ENCODE peak calls at places on chromosomes 1 and 21, in seven cellular contexts. D is right atrium auricular region, S is ovary, M is left lung, C is fibroblast of pulmonary artery, A is stomach, X is Peyer's patch. Q is an unnamed sample.

GRCh38 chr1:203557958-203558760 is 64.2 kb downstream of the OPTC start:
- DNase-seq in X (peak; percentile 46), C (peak; percentile 96), A (peak; percentile 48), S (peak; percentile 38), D (peak; percentile 87), M (no peak), Q (peak; percentile 91)

GRCh38 chr1:58781541-58782307 is 2.1 kb downstream of the JUN start:
- DNase-seq in A (peak; percentile 66), M (peak; percentile 86), X (peak; percentile 79), S (peak; percentile 79), D (peak; percentile 71), C (peak; percentile 82), Q (peak; percentile 89)

GRCh38 chr1:234437423-234438171 is 41.4 kb downstream of the TARBP1 start:
- DNase-seq in M (no peak), X (no peak), C (peak; percentile 16), D (no peak), S (no peak), A (peak; percentile 59), Q (no peak)

GRCh38 chr1:192700834-192701271 is 64.9 kb downstream of the RGS13 start:
- DNase-seq in S (no peak), C (peak; percentile 84), M (no peak), A (no peak), D (no peak), X (no peak), Q (no peak)

GRCh38 chr1:178774263-178774662 is 49.2 kb downstream of the RALGPS2 start:
- DNase-seq in S (no peak), A (no peak), M (no peak), D (no peak), C (peak; percentile 61), X (no peak), Q (no peak)

GRCh38 chr1:187871177-187871576 is 1042.4 kb downstream of the PLA2G4A start:
- DNase-seq in C (no peak), M (no peak), X (no peak), S (no peak), A (no peak), D (no peak), Q (no peak)

GRCh38 chr1:164155337-164155850 is 403.6 kb upstream of the PBX1 start:
- DNase-seq in D (no peak), M (no peak), A (no peak), C (no peak), X (no peak), S (no peak), Q (no peak)

GRCh38 chr1:70361727-70362413 is 7.3 kb upstream of the ANKRD13C start:
- DNase-seq in D (no peak), C (peak; percentile 68), A (no peak), X (no peak), S (no peak), M (no peak), Q (no peak)

GRCh38 chr1:63827411-63828321 is 53.8 kb downstream of the ROR1 start:
- DNase-seq in M (no peak), S (no peak), X (no peak), A (no peak), C (no peak), D (no peak), Q (no peak)

GRCh38 chr1:58568271-58568860 is 8.7 kb downstream of the TACSTD2 start:
- DNase-seq in C (no peak), X (no peak), M (no peak), D (no peak), A (no peak), S (no peak), Q (no peak)

GRCh38 chr1:230286166-230286889 is 139.8 kb downstream of the PGBD5 start:
- DNase-seq in S (no peak), A (no peak), M (peak; percentile 56), C (no peak), D (no peak), X (peak; percentile 33), Q (no peak)

DNA sequence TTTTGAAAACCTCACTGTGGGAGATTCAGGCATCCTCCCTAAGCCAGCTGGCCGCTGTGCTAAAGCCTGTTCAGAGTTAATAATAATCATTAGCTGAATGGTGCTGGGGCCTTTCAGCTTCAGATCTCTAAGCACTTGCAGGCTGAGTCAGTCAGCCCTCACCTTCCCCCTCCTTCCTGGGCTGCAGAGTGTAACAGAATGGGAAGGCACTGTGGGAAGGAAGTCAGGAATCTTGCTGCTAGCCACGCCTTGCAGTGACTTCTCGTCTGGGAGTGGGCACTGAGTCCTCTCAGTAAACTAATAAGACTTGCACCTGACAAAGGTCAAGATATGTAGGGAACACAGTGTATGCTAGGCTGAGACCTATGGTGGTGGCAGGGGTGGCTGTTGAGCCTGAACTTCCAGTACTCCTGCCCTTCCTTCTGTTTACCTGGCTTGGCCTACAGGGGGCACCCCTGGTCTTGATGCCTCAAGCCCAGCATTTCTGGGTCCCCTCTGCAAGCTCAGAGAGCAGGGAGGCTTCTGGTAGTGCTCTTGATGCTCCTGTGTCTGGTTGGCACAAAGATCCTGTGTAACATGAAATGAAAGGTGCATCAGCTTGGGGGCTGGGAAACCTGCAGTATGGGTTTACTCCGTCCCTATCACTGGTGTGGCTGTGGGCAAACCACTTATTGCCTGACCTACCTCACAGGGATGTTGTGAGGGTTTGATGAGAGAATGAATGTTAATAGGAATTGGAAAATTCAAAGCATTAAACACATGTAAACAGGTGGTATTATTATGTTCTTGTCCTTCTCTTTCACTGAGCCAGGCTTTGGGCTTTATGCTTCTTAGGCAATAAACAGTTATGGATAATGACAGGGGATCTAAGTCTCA is 6.0 kb downstream of the CYB561D1 start:
- DNase-seq in C (peak; percentile 43), M (no peak), X (peak; percentile 92), S (no peak), D (no peak), A (peak; percentile 66), Q (no peak)
- TF ChIP-seq CTCF in C (peak; percentile 59), M (peak; percentile 10), X (peak; percentile 75), S (no peak), D (peak; percentile 34), A (no peak), Q (no peak)

DNA sequence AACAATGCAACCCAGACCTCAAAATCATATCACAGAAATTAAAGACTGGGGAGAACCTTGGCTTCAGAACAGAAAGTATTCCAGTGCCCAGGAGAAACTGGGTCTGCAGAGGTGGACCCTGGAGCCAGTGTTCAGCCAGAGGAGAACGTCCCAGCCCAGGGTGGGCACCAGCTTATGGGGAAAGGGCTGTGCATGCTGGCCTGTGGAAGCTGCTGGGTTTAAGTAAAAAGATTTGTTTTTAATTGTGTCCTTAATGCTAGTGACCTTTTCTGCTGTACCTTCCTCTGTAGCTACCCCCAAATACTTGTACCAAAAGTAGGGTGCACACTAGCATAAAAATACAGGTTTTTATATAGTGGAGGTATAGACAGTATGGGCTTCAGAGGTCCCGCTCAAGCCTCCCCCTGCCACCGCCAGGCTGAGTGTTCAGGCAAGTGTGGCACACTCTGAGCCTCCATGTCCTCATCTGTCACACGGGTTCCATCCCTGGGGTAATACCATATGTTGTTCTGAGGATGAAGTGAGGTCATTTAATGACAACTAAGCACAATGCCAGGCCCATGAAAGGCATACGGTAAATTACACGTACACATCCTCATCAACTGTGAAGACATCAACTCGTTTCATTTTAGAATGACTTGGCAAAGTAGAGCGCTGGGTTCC is 47.0 kb downstream of the SLC37A1 start:
- DNase-seq in D (no peak), M (no peak), S (no peak), X (peak; percentile 25), A (no peak), C (no peak), Q (no peak)
- TF ChIP-seq CTCF in D (no peak), M (no peak), S (no peak), X (no peak), A (no peak), C (no peak), Q (no peak)

GRCh38 chr1:67599085-67599484 is 85.9 kb upstream of the GADD45A start:
- DNase-seq in D (no peak), A (no peak), C (peak; percentile 9), X (no peak), S (no peak), M (no peak), Q (no peak)

GRCh38 chr1:67604778-67605177 is 80.2 kb upstream of the GADD45A start:
- DNase-seq in X (no peak), A (no peak), C (no peak), D (peak; percentile 32), S (no peak), M (no peak), Q (no peak)

GRCh38 chr1:67605209-67605780 is 79.7 kb upstream of the GADD45A start:
- DNase-seq in X (no peak), M (no peak), C (no peak), S (no peak), D (peak; percentile 40), A (no peak), Q (no peak)

GRCh38 chr1:67601955-67602354 is 83.0 kb upstream of the GADD45A start:
- DNase-seq in A (no peak), C (no peak), X (no peak), S (no peak), M (no peak), D (no peak), Q (no peak)

DNA sequence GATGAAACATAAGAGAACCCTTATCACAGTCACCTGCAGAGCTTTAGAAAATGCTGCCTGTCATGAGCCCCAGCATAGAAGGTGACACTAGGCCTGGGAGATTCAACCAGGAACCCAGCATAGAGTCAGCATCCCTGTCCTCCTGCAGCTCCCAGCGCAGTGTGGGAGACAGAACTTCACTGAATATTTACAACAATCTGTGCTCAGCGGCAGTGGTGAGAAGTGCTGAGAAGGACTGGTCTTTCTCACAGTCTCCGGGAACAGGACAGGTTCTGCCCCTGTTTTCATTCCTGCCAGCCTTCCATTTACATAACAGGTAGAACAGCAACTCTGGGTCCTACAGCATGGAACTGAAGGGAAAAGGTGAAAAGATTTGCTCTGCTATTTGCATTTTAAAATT is 83.5 kb upstream of the GADD45A start:
- DNase-seq in D (no peak), X (no peak), C (no peak), A (no peak), S (no peak), M (no peak), Q (no peak)
- TF ChIP-seq CTCF in D (no peak), X (no peak), C (no peak), A (no peak), S (no peak), M (no peak), Q (no peak)

DNA sequence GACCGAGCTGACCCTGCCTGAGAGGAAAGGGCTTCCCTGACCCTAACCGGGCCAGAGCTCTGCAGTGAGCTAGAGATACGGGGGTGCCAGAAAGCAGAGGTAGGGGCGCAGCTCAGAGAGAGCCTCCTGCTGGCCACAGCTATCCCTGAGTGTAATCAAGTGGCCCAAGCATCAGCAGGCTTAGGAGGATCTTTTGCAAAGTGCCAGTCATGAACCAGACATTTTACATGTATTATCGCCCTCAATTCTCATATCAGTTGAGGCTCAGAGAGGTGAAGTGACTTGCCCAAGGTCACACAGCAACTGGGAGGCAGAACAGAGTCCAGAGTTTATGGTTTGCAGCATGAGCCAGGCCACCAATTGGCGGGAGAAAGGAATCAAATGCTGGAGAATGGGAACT is 7.0 kb upstream of the ID3 start:
- DNase-seq in S (no peak), C (no peak), X (no peak), A (no peak), M (no peak), D (no peak), Q (no peak)
- TF ChIP-seq CTCF in S (no peak), C (peak; percentile 16), X (no peak), A (no peak), M (no peak), D (no peak), Q (no peak)

DNA sequence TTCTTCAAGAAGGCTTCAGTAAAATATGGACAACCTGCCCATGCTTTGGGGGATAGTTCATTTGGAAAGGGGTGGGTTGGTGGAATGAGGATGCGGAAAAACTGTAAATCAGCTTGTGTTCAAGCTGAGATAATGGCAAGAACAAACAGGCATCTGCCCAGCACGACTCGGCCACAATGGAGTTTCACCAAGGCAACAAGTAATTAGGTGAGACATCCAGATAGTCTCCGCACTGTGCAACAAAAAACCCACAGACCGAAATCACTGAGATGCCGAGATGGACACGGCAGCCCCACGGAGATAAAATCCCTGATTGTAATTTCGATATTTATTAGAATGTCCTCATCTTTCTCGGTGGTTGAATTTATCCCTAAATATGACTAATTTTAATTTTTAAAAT is 455.2 kb downstream of the AJAP1 start:
- DNase-seq in A (no peak), M (no peak), D (no peak), X (no peak), C (no peak), S (no peak), Q (no peak)
- TF ChIP-seq CTCF in A (no peak), M (no peak), D (no peak), X (no peak), C (no peak), S (no peak), Q (no peak)